ENCODE peak calls at places on chromosomes 11 and 22, in ten cellular contexts. K is mesenchymal stem cell; L is left lung; N is stimulated activated CD4-positive, alpha-beta T cell treated with anti-CD3 and anti-CD28 coated beads, Interleukin-2, amount 100 ng/mL, for 48 hours; J is HFF-Myc; F is GM13976; T is CD4-positive, alpha-beta T cell; Q is amniotic stem cell; S is NAMALWA; W is NCI-H2107. H is an unnamed sample.

GRCh38 chr11:67379061-67380058 is 6.0 kb upstream of the CLCF1 start:
- DNase-seq in K (peak), L (no peak), N (no peak), J (no peak), F (no peak), T (no peak), Q (peak), S (no peak), W (no peak), H (no peak)

GRCh38 chr11:108733479-108734116 is 68.7 kb downstream of the DDX10 start:
- DNase-seq in K (peak), L (no peak), N (peak), J (peak), F (peak), T (no peak), Q (no peak), S (peak), W (no peak), H (no peak)

GRCh38 chr11:2930705-2931415 is 1.6 kb upstream of the PHLDA2 start:
- DNase-seq in K (peak), L (peak), N (peak), J (no peak), F (peak), T (no peak), Q (no peak), S (peak), W (no peak), H (no peak)

GRCh38 chr11:33045551-33046255 is 6.3 kb downstream of the TCP11L1 start:
- DNase-seq in K (no peak), L (no peak), N (no peak), J (peak), F (no peak), T (no peak), Q (no peak), S (no peak), W (no peak), H (no peak)

GRCh38 chr11:122307480-122308085 is 191.6 kb upstream of the BLID start:
- DNase-seq in K (no peak), L (no peak), N (no peak), J (no peak), F (no peak), T (no peak), Q (no peak), S (no peak), W (no peak), H (no peak)

GRCh38 chr22:45684752-45685359 is 13.2 kb downstream of the ATXN10 start:
- DNase-seq in K (no peak), L (no peak), N (no peak), J (no peak), F (no peak), T (no peak), Q (no peak), S (no peak), W (no peak), H (no peak)

GRCh38 chr11:74672956-74673895 is 58.0 kb downstream of the CHRDL2 start:
- DNase-seq in K (peak), L (peak), N (no peak), J (peak), F (no peak), T (no peak), Q (peak), S (no peak), W (no peak), H (peak)

GRCh38 chr11:20015101-20015500 is 145.2 kb downstream of the DBX1 start:
- DNase-seq in K (no peak), L (no peak), N (no peak), J (no peak), F (no peak), T (no peak), Q (no peak), S (no peak), W (no peak), H (no peak)